ENCODE peak calls at places on chromosomes 4 and X, in nine cellular contexts. A is renal cortical epithelial cell; M is GDM1; R is activated gamma-delta T cell treated with anti-CD3 and anti-CD28 coated beads, Interleukin-2, amount 50 U/mL, for 16 hours; L is cardiac muscle cell; G is RWPE1; Q is stimulated activated CD4-positive, alpha-beta T cell treated with anti-CD3 and anti-CD28 coated beads, Interleukin-2, amount 100 ng/mL, for 24 hours; P is stimulated activated CD8-positive, alpha-beta memory T cell treated with anti-CD3 and anti-CD28 coated beads, Interleukin-7, amount 100 ng/mL, for 24 hours; X is Panc1. N is an unnamed sample.

GRCh38 chrX:790780-791360 is 160.3 kb downstream of the SHOX start:
- DNase-seq in L (no peak), R (no peak), M (no peak), G (no peak), P (no peak), X (no peak), A (no peak), Q (no peak), N (no peak)

GRCh38 chr4:127309360-127310095 is 323.2 kb upstream of the INTU start:
- DNase-seq in L (no peak), A (peak; percentile 11), P (no peak), X (no peak), G (peak; percentile 2), Q (no peak), R (no peak), M (no peak), N (no peak)

GRCh38 chr4:110046588-110047049 is 133.9 kb downstream of the EGF start:
- DNase-seq in G (no peak), X (no peak), P (no peak), R (no peak), Q (no peak), M (no peak), L (no peak), A (no peak), N (no peak)

GRCh38 chr4:71537551-71538065 is 198.8 kb downstream of the SLC4A4 start:
- DNase-seq in P (no peak), G (no peak), R (no peak), M (no peak), A (no peak), L (peak; percentile 11), X (no peak), Q (no peak), N (no peak)

GRCh38 chr4:143357161-143357845 is 20.6 kb downstream of the GAB1 start:
- DNase-seq in X (no peak), Q (no peak), P (no peak), L (no peak), R (no peak), G (peak; percentile 47), M (no peak), A (peak; percentile 67), N (no peak)

GRCh38 chr4:154507170-154507569 is 15.6 kb upstream of the DCHS2 start:
- DNase-seq in A (peak; percentile 84), G (peak; percentile 18), L (no peak), X (no peak), P (no peak), R (no peak), Q (no peak), M (no peak), N (no peak)

GRCh38 chrX:9610774-9611392 is 146.0 kb downstream of the TBL1X start:
- DNase-seq in R (no peak), Q (no peak), G (peak; percentile 12), P (no peak), M (no peak), L (peak; percentile 25), X (no peak), A (no peak), N (no peak)

GRCh38 chr4:88908003-88908402 is 149.0 kb downstream of the FAM13A start:
- DNase-seq in M (no peak), X (no peak), A (no peak), L (no peak), Q (no peak), R (no peak), P (no peak), G (no peak), N (no peak)

GRCh38 chr4:77152421-77152820 is 4.6 kb upstream of the CCNG2 start:
- DNase-seq in R (no peak), Q (no peak), X (no peak), L (no peak), G (no peak), P (no peak), A (peak; percentile 62), M (no peak), N (no peak)

GRCh38 chrX:96700625-96701024 is 16.0 kb downstream of the DIAPH2 start:
- DNase-seq in Q (no peak), G (no peak), A (no peak), X (no peak), P (no peak), M (no peak), L (no peak), R (no peak), N (no peak)

GRCh38 chrX:114985967-114986592 is 31.3 kb downstream of the IL13RA2 start:
- DNase-seq in Q (no peak), X (no peak), P (no peak), A (peak; percentile 69), R (no peak), L (peak; percentile 5), G (no peak), M (no peak), N (no peak)